ENCODE peak calls at places on chromosomes 5 and 9, in five cellular contexts. M is AG10803, N is brain microvascular endothelial cell, X is tibial artery, T is nephron progenitor cell. K is an unnamed sample.

GRCh38 chr5:134072471-134073220 is 41.8 kb upstream of the TCF7 start:
- DNase-seq in X (no peak), M (no peak), T (no peak), N (no peak), K (no peak)

GRCh38 chr5:132005591-132005990 is 5.9 kb downstream of the ACSL6 start:
- DNase-seq in M (no peak), T (no peak), X (no peak), N (no peak), K (no peak)

GRCh38 chr5:93637697-93638096 is 54.7 kb downstream of the NR2F1 start:
- DNase-seq in N (no peak), T (no peak), X (no peak), M (no peak), K (no peak)

GRCh38 chr9:19224563-19224962 is 5.9 kb upstream of the DENND4C start:
- DNase-seq in M (no peak), X (no peak), N (no peak), T (no peak), K (no peak)

GRCh38 chr9:137150485-137151060 is 11.6 kb downstream of the GRIN1 start:
- DNase-seq in X (no peak), M (no peak), T (no peak), N (peak; percentile 16), K (peak; percentile 91)

GRCh38 chr9:34362614-34363013 is 14.1 kb downstream of the MYORG start:
- DNase-seq in T (no peak), M (no peak), X (no peak), N (no peak), K (no peak)

GRCh38 chr9:129702563-129702962 is 37.1 kb downstream of the PRRX2 start:
- DNase-seq in T (no peak), X (peak; percentile 68), N (no peak), M (peak; percentile 99), K (no peak)

GRCh38 chr5:69528015-69528414 is 32.0 kb upstream of the GTF2H2C start:
- DNase-seq in T (no peak), N (no peak), X (no peak), M (no peak), K (no peak)

GRCh38 chr9:133117271-133118178 is 3.5 kb downstream of the RALGDS start:
- DNase-seq in N (no peak), M (peak; percentile 82), X (peak; percentile 64), T (no peak), K (no peak)

GRCh38 chr9:126534431-126535186 is 79.1 kb upstream of the LMX1B start:
- DNase-seq in X (no peak), M (no peak), N (no peak), T (no peak), K (no peak)

GRCh38 chr9:99778308-99778707 is 43.4 kb upstream of the NR4A3 start:
- DNase-seq in N (peak; percentile 92), T (no peak), X (no peak), M (peak; percentile 70), K (no peak)

GRCh38 chr9:112252194-112252593 is 77.1 kb upstream of the SUSD1 start:
- DNase-seq in N (no peak), T (no peak), M (no peak), X (no peak), K (no peak)

GRCh38 chr5:77991084-77991483 is 214.9 kb upstream of the TBCA start:
- DNase-seq in T (peak; percentile 28), M (no peak), N (no peak), X (no peak), K (no peak)

GRCh38 chr9:121944741-121945191 is 148.3 kb downstream of the TTLL11 start:
- DNase-seq in T (no peak), M (peak; percentile 89), N (peak; percentile 85), X (no peak), K (no peak)

GRCh38 chr5:40277161-40277906 is 402.4 kb upstream of the PTGER4 start:
- DNase-seq in N (no peak), T (no peak), M (no peak), X (no peak), K (no peak)

GRCh38 chr5:142324377-142324870 is 397 bp downstream of the SPRY4 start:
- DNase-seq in M (no peak), T (peak; percentile 48), N (no peak), X (peak; percentile 29), K (no peak)
- TF ChIP-seq CTCF in M (peak; percentile 34), T (no peak), N (peak; percentile 28), X (peak; percentile 18), K (peak; percentile 9)

DNA sequence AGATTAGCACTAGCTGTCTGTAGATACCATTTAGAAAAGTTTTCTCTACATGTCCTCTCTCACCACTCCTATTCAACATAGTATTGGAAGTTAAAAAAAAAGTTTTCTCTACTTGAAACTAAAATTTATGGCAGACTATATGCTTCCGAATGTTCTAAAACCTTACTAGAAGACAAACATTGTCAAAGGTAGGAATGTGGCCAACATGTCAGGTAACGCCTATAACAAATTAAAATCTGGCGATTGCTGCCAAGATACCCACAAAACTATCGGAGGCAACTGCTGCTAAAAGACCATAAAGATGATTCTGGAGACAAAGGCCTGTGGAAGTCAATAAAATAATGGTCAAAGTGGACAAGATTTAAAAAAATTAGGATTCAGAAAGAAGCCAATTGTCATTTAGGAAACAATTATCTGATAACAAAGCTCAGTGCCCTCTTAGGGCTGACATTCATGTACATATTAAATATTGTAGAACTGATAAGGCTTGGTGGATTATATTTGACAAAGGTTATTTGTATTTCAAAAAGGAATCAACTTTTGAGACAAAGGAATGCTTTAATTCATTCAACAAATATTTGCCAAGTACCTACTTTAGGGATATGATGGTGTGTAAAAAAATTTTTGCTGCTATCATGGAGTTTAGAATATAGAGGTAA is 52.7 kb downstream of the CDKN2A start:
- DNase-seq in T (no peak), N (no peak), M (no peak), X (no peak), K (no peak)
- TF ChIP-seq CTCF in T (no peak), N (no peak), M (no peak), X (no peak), K (no peak)

GRCh38 chr5:33713087-33713486 is 178.7 kb downstream of the ADAMTS12 start:
- DNase-seq in M (no peak), T (no peak), N (no peak), X (no peak), K (no peak)

GRCh38 chr5:33712664-33713063 is 179.1 kb downstream of the ADAMTS12 start:
- DNase-seq in N (no peak), T (no peak), X (no peak), M (no peak), K (no peak)

GRCh38 chr5:33711094-33711670 is 180.6 kb downstream of the ADAMTS12 start:
- DNase-seq in X (no peak), M (no peak), N (no peak), T (no peak), K (no peak)

GRCh38 chr5:33715646-33716045 is 176.1 kb downstream of the ADAMTS12 start:
- DNase-seq in N (no peak), X (no peak), T (no peak), M (no peak), K (no peak)
- TF ChIP-seq CTCF in N (no peak), X (no peak), T (no peak), M (no peak), K (no peak)

GRCh38 chr9:79953908-79954307 is 382.1 kb downstream of the TLE4 start:
- DNase-seq in X (no peak), M (no peak), T (no peak), N (no peak), K (no peak)

GRCh38 chr9:79952401-79952800 is 380.6 kb downstream of the TLE4 start:
- DNase-seq in N (peak; percentile 51), X (no peak), M (peak; percentile 10), T (no peak), K (no peak)

DNA sequence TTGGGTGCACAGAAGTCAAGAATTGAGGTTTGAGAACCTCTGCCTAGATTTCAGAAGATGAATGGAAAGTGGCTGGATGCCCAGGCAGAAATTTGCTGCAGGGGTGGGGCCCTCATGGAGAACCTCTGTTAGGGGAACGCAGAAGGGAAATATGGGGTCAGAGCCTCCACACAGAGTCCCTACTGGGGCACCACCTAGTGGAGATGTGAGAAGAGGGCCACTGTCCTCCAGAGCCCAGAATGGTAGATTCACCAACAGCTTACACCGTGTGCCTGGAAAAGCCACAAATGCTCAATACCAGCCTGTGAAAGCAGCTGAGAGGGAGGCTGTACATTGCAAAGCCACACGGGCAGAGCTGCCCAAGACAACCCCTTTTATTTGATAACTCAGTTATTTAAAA is 383.5 kb downstream of the TLE4 start:
- DNase-seq in N (no peak), T (no peak), X (no peak), M (peak; percentile 3), K (no peak)
- TF ChIP-seq CTCF in N (peak; percentile 56), T (no peak), X (no peak), M (peak; percentile 49), K (peak; percentile 25)

GRCh38 chr5:181246276-181247050 is 2.8 kb upstream of the RACK1 start:
- DNase-seq in X (peak; percentile 87), T (peak; percentile 86), M (peak; percentile 88), N (peak; percentile 80), K (peak; percentile 93)
- TF ChIP-seq CTCF in X (no peak), T (no peak), M (no peak), N (no peak), K (no peak)